ENCODE peak calls at places on chromosomes 3 and 15, in nine cellular contexts. M, U, P, B, T, O, V, N and Q are unnamed samples.

GRCh38 chr15:36106640-36107335 is 472.6 kb upstream of the CDIN1 start:
- DNase-seq in M (no peak), U (no peak), P (no peak), B (peak; percentile 44), T (peak; percentile 91), O (no peak), V (no peak), N (no peak), Q (no peak)

GRCh38 chr15:47961401-47962090 is 159.2 kb upstream of the SLC24A5 start:
- DNase-seq in M (no peak), U (no peak), P (no peak), B (no peak), T (no peak), O (no peak), V (no peak), N (no peak), Q (no peak)

GRCh38 chr3:106277731-106278130 is 408.9 kb upstream of the CBLB start:
- DNase-seq in M (no peak), U (no peak), P (no peak), B (no peak), T (no peak), O (no peak), V (no peak), N (no peak), Q (no peak)

GRCh38 chr3:115325539-115325938 is 178.5 kb upstream of the ZBTB20 start:
- DNase-seq in M (no peak), U (no peak), P (peak; percentile 68), B (peak; percentile 45), T (no peak), O (no peak), V (peak; percentile 3), N (no peak), Q (peak; percentile 67)

GRCh38 chr15:89171136-89172072 is 50.0 kb downstream of the RLBP1 start:
- DNase-seq in M (no peak), U (peak; percentile 46), P (peak; percentile 67), B (peak; percentile 43), T (peak; percentile 15), O (no peak), V (peak; percentile 58), N (peak; percentile 23), Q (peak; percentile 80)

GRCh38 chr3:43883729-43884396 is 193.1 kb downstream of the ABHD5 start:
- DNase-seq in M (no peak), U (no peak), P (no peak), B (no peak), T (no peak), O (no peak), V (no peak), N (no peak), Q (no peak)

GRCh38 chr3:13143381-13144004 is 70.3 kb upstream of the IQSEC1 start:
- DNase-seq in M (no peak), U (no peak), P (no peak), B (no peak), T (no peak), O (no peak), V (no peak), N (no peak), Q (no peak)

GRCh38 chr3:142850395-142851023 is 38.4 kb downstream of the PCOLCE2 start:
- DNase-seq in M (no peak), U (peak; percentile 51), P (peak; percentile 27), B (peak; percentile 95), T (peak; percentile 94), O (no peak), V (no peak), N (no peak), Q (peak; percentile 21)

GRCh38 chr3:169456900-169457299 is 206.6 kb downstream of the MECOM start:
- DNase-seq in M (no peak), U (no peak), P (no peak), B (no peak), T (no peak), O (no peak), V (no peak), N (no peak), Q (no peak)

GRCh38 chr3:29898609-29899008 is 617.7 kb downstream of the RBMS3 start:
- DNase-seq in M (no peak), U (no peak), P (no peak), B (no peak), T (no peak), O (no peak), V (no peak), N (no peak), Q (no peak)

GRCh38 chr15:84761534-84762190 is 13.3 kb downstream of the ZNF592 start:
- DNase-seq in M (no peak), U (no peak), P (peak; percentile 36), B (peak; percentile 25), T (no peak), O (no peak), V (no peak), N (no peak), Q (no peak)

GRCh38 chr3:70980646-70981031 is 602.9 kb downstream of the FOXP1 start:
- DNase-seq in M (no peak), U (no peak), P (no peak), B (peak; percentile 81), T (no peak), O (no peak), V (peak; percentile 25), N (no peak), Q (no peak)

GRCh38 chr3:27073903-27074302 is 295.3 kb downstream of the NEK10 start:
- DNase-seq in M (no peak), U (no peak), P (no peak), B (no peak), T (no peak), O (no peak), V (no peak), N (no peak), Q (peak; percentile 22)

GRCh38 chr3:193905993-193906396 is 230.0 kb upstream of the HES1 start:
- DNase-seq in M (no peak), U (no peak), P (no peak), B (no peak), T (no peak), O (no peak), V (no peak), N (no peak), Q (no peak)

GRCh38 chr15:25860885-25861866 is 2.0 kb downstream of the ATP10A start:
- DNase-seq in M (no peak), U (no peak), P (no peak), B (no peak), T (no peak), O (no peak), V (peak; percentile 31), N (peak; percentile 48), Q (no peak)

GRCh38 chr3:42513121-42513520 is 10.7 kb downstream of the VIPR1 start:
- DNase-seq in M (no peak), U (no peak), P (no peak), B (no peak), T (no peak), O (no peak), V (no peak), N (no peak), Q (no peak)

GRCh38 chr3:56291953-56292352 is 176.3 kb downstream of the ERC2 start:
- DNase-seq in M (no peak), U (no peak), P (no peak), B (peak; percentile 16), T (no peak), O (no peak), V (no peak), N (no peak), Q (no peak)

GRCh38 chr15:67083135-67083766 is 17.8 kb downstream of the SMAD3 start:
- DNase-seq in M (no peak), U (no peak), P (no peak), B (peak; percentile 72), T (no peak), O (no peak), V (no peak), N (no peak), Q (no peak)

GRCh38 chr3:149180057-149180573 is 41.5 kb downstream of the CP start:
- DNase-seq in M (peak; percentile 60), U (peak; percentile 89), P (peak; percentile 98), B (peak; percentile 99), T (no peak), O (no peak), V (peak; percentile 31), N (no peak), Q (peak; percentile 71)

GRCh38 chr3:52443791-52444687 is 864 bp downstream of the SEMA3G start:
- DNase-seq in M (no peak), U (no peak), P (no peak), B (no peak), T (no peak), O (no peak), V (no peak), N (no peak), Q (no peak)